ENCODE peak calls at places on chromosomes 13 and 19, in ten cellular contexts. G is Karpas-422, E is HT1080, L is Peyer's patch, R is lower leg skin, B is Right ventricle myocardium superior, A is HuH-7, D is activated gamma-delta T cell treated with Interleukin-2 at 50 U/mL for 16 hours, Y is iPS DF 6.9, T is COR-L47. M is an unnamed sample.
A peak's percentile ranks its signal among the peaks of the same experiment; 100 is the strongest.

GRCh38 chr19:46133777-46134231 is 9.3 kb upstream of the IGFL3 start:
- DNase-seq in A (no peak), T (no peak), Y (peak; percentile 13), B (no peak), G (no peak), R (no peak), E (peak; percentile 18), L (no peak), D (no peak), M (peak; percentile 81)

GRCh38 chr13:50626031-50626643 is 217.4 kb downstream of the DLEU7 start:
- DNase-seq in A (no peak), B (no peak), T (no peak), E (peak; percentile 88), D (no peak), L (no peak), G (no peak), Y (no peak), R (no peak), M (no peak)

GRCh38 chr13:31011193-31011860 is 78.9 kb downstream of the TEX26 start:
- DNase-seq in G (no peak), D (no peak), T (no peak), L (no peak), R (no peak), E (no peak), Y (no peak), A (no peak), B (no peak), M (peak; percentile 45)

GRCh38 chr13:40190656-40191100 is 475.8 kb downstream of the FOXO1 start:
- DNase-seq in T (no peak), E (peak; percentile 77), A (no peak), D (peak; percentile 61), L (no peak), R (no peak), B (peak; percentile 51), G (peak; percentile 84), Y (no peak), M (peak; percentile 66)

GRCh38 chr13:42684226-42684625 is 97.2 kb upstream of the FAM216B start:
- DNase-seq in D (no peak), G (no peak), L (no peak), R (no peak), Y (no peak), T (no peak), B (no peak), E (no peak), A (no peak), M (peak; percentile 57)

GRCh38 chr19:2479556-2480194 is 3.7 kb downstream of the GADD45B start:
- DNase-seq in T (no peak), D (no peak), Y (no peak), A (no peak), R (peak; percentile 87), B (no peak), G (peak; percentile 53), L (no peak), E (no peak), M (no peak)

GRCh38 chr19:47363758-47364529 is 14.8 kb downstream of the DHX34 start:
- DNase-seq in E (peak; percentile 82), D (no peak), B (no peak), A (no peak), T (no peak), G (no peak), R (no peak), Y (no peak), L (no peak), M (peak; percentile 61)

GRCh38 chr19:46878613-46879375 is 18.0 kb downstream of the ARHGAP35 start:
- DNase-seq in L (no peak), B (peak; percentile 53), Y (no peak), R (no peak), A (no peak), T (no peak), G (no peak), E (peak; percentile 94), D (no peak), M (no peak)

GRCh38 chr13:19159761-19160420 is 21.7 kb downstream of the TUBA3C start:
- DNase-seq in E (no peak), Y (no peak), L (no peak), B (no peak), A (no peak), T (no peak), R (no peak), G (no peak), D (no peak), M (no peak)

GRCh38 chr19:38046254-38047047 is 139.4 kb downstream of the SIPA1L3 start:
- DNase-seq in E (no peak), Y (no peak), L (no peak), B (peak; percentile 20), G (peak; percentile 74), R (no peak), T (no peak), A (no peak), D (no peak), M (no peak)

GRCh38 chr13:90360785-90361184 is 986.7 kb upstream of the MIR17HG start:
- DNase-seq in B (no peak), Y (no peak), R (no peak), T (no peak), E (no peak), G (no peak), D (no peak), L (no peak), A (no peak), M (no peak)

GRCh38 chr19:36141039-36141914 is 1.4 kb downstream of the CAPNS1 start:
- DNase-seq in E (peak; percentile 78), B (peak; percentile 92), Y (peak; percentile 87), D (peak; percentile 86), R (peak; percentile 98), G (peak; percentile 94), T (peak; percentile 71), A (peak; percentile 94), L (peak; percentile 94), M (peak; percentile 98)

GRCh38 chr19:57682226-57682766 is 519 bp downstream of the ZNF551 start:
- DNase-seq in B (no peak), E (no peak), D (no peak), G (no peak), Y (no peak), L (no peak), T (no peak), A (no peak), R (no peak), M (no peak)

GRCh38 chr19:40613669-40614594 is 12.8 kb downstream of the LTBP4 start:
- DNase-seq in T (no peak), G (peak; percentile 91), E (peak; percentile 79), R (peak; percentile 97), B (peak; percentile 90), Y (no peak), L (peak; percentile 96), D (peak; percentile 79), A (no peak), M (peak; percentile 96)

GRCh38 chr19:10474962-10475451 is 28.1 kb downstream of the KEAP1 start:
- DNase-seq in E (no peak), Y (no peak), T (no peak), L (no peak), R (no peak), G (no peak), B (no peak), D (no peak), A (no peak), M (peak; percentile 48)

GRCh38 chr19:2176336-2176994 is 12.7 kb downstream of the DOT1L start:
- DNase-seq in L (no peak), Y (no peak), D (no peak), G (no peak), E (no peak), T (no peak), B (no peak), A (no peak), R (no peak), M (no peak)

GRCh38 chr19:45878043-45878794 is 7.7 kb downstream of the IRF2BP1 start:
- DNase-seq in L (peak; percentile 83), Y (no peak), A (no peak), E (no peak), B (no peak), D (no peak), G (no peak), R (no peak), T (no peak), M (no peak)

GRCh38 chr13:42836930-42837329 is 55.5 kb downstream of the FAM216B start:
- DNase-seq in E (peak; percentile 23), D (no peak), G (peak; percentile 47), T (no peak), Y (no peak), R (no peak), B (no peak), A (peak; percentile 3), L (no peak), M (peak; percentile 55)

GRCh38 chr19:7500811-7501450 is 12.1 kb upstream of the PEX11G start:
- DNase-seq in T (peak; percentile 93), L (peak; percentile 86), A (peak; percentile 85), D (no peak), G (no peak), Y (peak; percentile 75), R (no peak), B (no peak), E (no peak), M (peak; percentile 88)

GRCh38 chr19:39401549-39402416 is 4.9 kb upstream of the ZFP36 start:
- DNase-seq in A (no peak), G (peak; percentile 60), D (peak; percentile 86), L (peak; percentile 95), Y (no peak), R (peak; percentile 91), B (peak; percentile 69), T (no peak), E (peak; percentile 61), M (peak; percentile 70)

GRCh38 chr19:44672226-44672625 is 944 bp downstream of the CEACAM19 start:
- DNase-seq in A (no peak), B (no peak), T (no peak), R (no peak), Y (no peak), G (no peak), D (no peak), L (no peak), E (no peak), M (no peak)

GRCh38 chr19:35403116-35403760 is 32.4 kb downstream of the GPR42 start:
- DNase-seq in R (no peak), E (no peak), B (peak; percentile 9), G (no peak), Y (no peak), L (no peak), A (no peak), D (no peak), T (no peak), M (peak; percentile 38)

GRCh38 chr19:35100588-35101533 is 14.8 kb upstream of the FXYD3 start:
- DNase-seq in E (no peak), D (no peak), Y (no peak), A (no peak), L (no peak), R (no peak), T (no peak), B (no peak), G (no peak), M (no peak)

GRCh38 chr13:52447815-52448552 is 2.5 kb downstream of the VPS36 start:
- DNase-seq in Y (no peak), E (no peak), T (no peak), R (no peak), G (peak; percentile 26), L (no peak), A (no peak), B (no peak), D (no peak), M (peak; percentile 6)

GRCh38 chr19:43446746-43447489 is 18.5 kb downstream of the LYPD3 start:
- DNase-seq in B (peak; percentile 85), A (peak; percentile 85), D (peak; percentile 80), R (peak; percentile 95), L (peak; percentile 84), T (peak; percentile 52), G (peak; percentile 87), E (peak; percentile 47), Y (no peak), M (peak; percentile 80)

GRCh38 chr19:14478113-14478545 is 3.0 kb upstream of the PTGER1 start:
- DNase-seq in B (no peak), D (no peak), L (no peak), G (no peak), R (no peak), A (no peak), T (no peak), E (no peak), Y (no peak), M (no peak)

GRCh38 chr19:44613295-44614168 is at the start of gene IGSF23:
- DNase-seq in B (no peak), A (peak; percentile 50), E (no peak), R (no peak), L (peak; percentile 73), G (no peak), D (no peak), T (no peak), Y (no peak), M (no peak)

GRCh38 chr19:33394006-33394722 is 20.7 kb downstream of the CEBPG start:
- DNase-seq in E (peak; percentile 70), L (peak; percentile 58), Y (no peak), D (no peak), G (no peak), T (no peak), B (peak; percentile 84), R (peak; percentile 96), A (peak; percentile 76), M (no peak)

M was measured in mesendoderm.